ENCODE peak calls at places on chromosomes 4 and X, in eight cellular contexts. U is T follicular helper cell; Z is stimulated activated CD4-positive, alpha-beta T cell treated with anti-CD3 and anti-CD28 coated beads, Interleukin-2, amount 100 ng/mL, for 24 hours; V is MM.1S; J is fibroblast of lung; R is RPMI8226; M is LoVo; A is lower lobe of right lung. O is an unnamed sample.

GRCh38 chrX:15815779-15816452 is 25.6 kb downstream of the ZRSR2 start:
- DNase-seq in J (peak), V (peak), R (no peak), A (no peak), M (no peak), Z (peak), U (no peak), O (peak)

GRCh38 chr4:10623241-10623640 is 61.3 kb downstream of the CLNK start:
- DNase-seq in Z (no peak), R (no peak), A (no peak), J (peak), U (no peak), V (no peak), M (no peak), O (no peak)

GRCh38 chr4:119329837-119330620 is 8.1 kb upstream of the FABP2 start:
- DNase-seq in V (no peak), M (no peak), A (no peak), U (no peak), R (no peak), Z (no peak), J (no peak), O (no peak)

GRCh38 chr4:54661686-54662085 is 3.9 kb downstream of the KIT start:
- DNase-seq in Z (no peak), U (no peak), R (no peak), M (no peak), J (peak), V (no peak), A (no peak), O (no peak)

GRCh38 chr4:7398104-7398423 is 36.7 kb downstream of the PSAPL1 start:
- DNase-seq in U (no peak), V (no peak), R (peak), M (no peak), Z (no peak), J (peak), A (peak), O (peak)

GRCh38 chr4:10020871-10021676 is at the start of gene SLC2A9:
- DNase-seq in Z (no peak), V (no peak), M (no peak), J (no peak), R (no peak), A (no peak), U (no peak), O (no peak)

GRCh38 chr4:53713296-53713695 is 122.0 kb upstream of the LNX1 start:
- DNase-seq in Z (no peak), U (no peak), V (no peak), M (no peak), J (no peak), A (no peak), R (no peak), O (no peak)

GRCh38 chrX:124736553-124737240 is 390.3 kb downstream of the SH2D1A start:
- DNase-seq in R (peak), M (no peak), U (peak), V (peak), A (no peak), J (no peak), Z (peak), O (no peak)

GRCh38 chr4:8350326-8350725 is 80.8 kb downstream of the HTRA3 start:
- DNase-seq in V (no peak), J (no peak), A (no peak), Z (no peak), M (no peak), U (no peak), R (no peak), O (no peak)

GRCh38 chrX:129115104-129115503 is 408.2 kb downstream of the SMARCA1 start:
- DNase-seq in U (no peak), Z (peak), A (no peak), J (peak), M (no peak), R (peak), V (peak), O (peak)

GRCh38 chr4:142098900-142099299 is 462.5 kb downstream of the IL15 start:
- DNase-seq in R (no peak), V (no peak), J (no peak), U (no peak), A (no peak), Z (no peak), M (no peak), O (no peak)

GRCh38 chrX:111352424-111352823 is 59.6 kb downstream of the DCX start:
- DNase-seq in J (peak), A (no peak), M (no peak), Z (no peak), U (no peak), V (no peak), R (peak), O (no peak)

GRCh38 chr4:1033840-1034551 is 22.6 kb downstream of the FGFRL1 start:
- DNase-seq in V (no peak), Z (no peak), A (no peak), U (no peak), R (no peak), J (peak), M (no peak), O (no peak)

GRCh38 chr4:86544313-86544966 is 49.7 kb upstream of the PTPN13 start:
- DNase-seq in R (no peak), Z (no peak), V (peak), J (no peak), U (no peak), M (no peak), A (no peak), O (peak)

GRCh38 chr4:102037566-102037965 is 247.0 kb downstream of the BANK1 start:
- DNase-seq in A (no peak), Z (no peak), J (no peak), U (no peak), V (no peak), R (no peak), M (no peak), O (no peak)

GRCh38 chrX:70171636-70172035 is 5.6 kb upstream of the DGAT2L6 start:
- DNase-seq in U (no peak), M (no peak), R (no peak), V (no peak), Z (no peak), J (no peak), A (no peak), O (no peak)

GRCh38 chrX:145751943-145752342 is 65.7 kb upstream of the SLITRK2 start:
- DNase-seq in M (no peak), R (no peak), Z (no peak), J (peak), A (no peak), V (no peak), U (no peak), O (no peak)

GRCh38 chr4:84582302-84582987 is 482 bp upstream of the CDS1 start:
- DNase-seq in J (peak), A (peak), U (peak), R (peak), V (peak), M (peak), Z (peak), O (peak)

GRCh38 chr4:61740950-61741638 is 541.0 kb downstream of the ADGRL3 start:
- DNase-seq in V (peak), A (no peak), Z (no peak), M (no peak), U (no peak), R (peak), J (peak), O (no peak)

O was measured in KBM-7.